ENCODE peak calls at places on chromosome X, in six cellular contexts. W is T-cell, G is substantia nigra, C is A172, Q is EL, Y is cerebellum. D is an unnamed sample.

GRCh38 chrX:132257116-132257515 is 37.9 kb upstream of the RAP2C start:
- DNase-seq in W (no peak), G (no peak), C (no peak), Q (no peak), Y (no peak), D (no peak)

GRCh38 chrX:53438174-53438831 is 4.1 kb upstream of the HSD17B10 start:
- DNase-seq in W (no peak), G (no peak), C (no peak), Q (no peak), Y (no peak), D (no peak)

GRCh38 chrX:151458824-151459223 is 61.8 kb downstream of the VMA21 start:
- DNase-seq in W (no peak), G (no peak), C (peak), Q (peak), Y (no peak), D (no peak)

GRCh38 chrX:69120476-69120875 is 44.8 kb downstream of the PJA1 start:
- DNase-seq in W (no peak), G (no peak), C (no peak), Q (no peak), Y (no peak), D (no peak)

GRCh38 chrX:111040377-111041017 is 55.5 kb upstream of the PAK3 start:
- DNase-seq in W (no peak), G (no peak), C (peak), Q (peak), Y (no peak), D (no peak)

GRCh38 chrX:64196606-64197005 is 8.9 kb downstream of the AMER1 start:
- DNase-seq in W (no peak), G (no peak), C (no peak), Q (no peak), Y (no peak), D (no peak)

GRCh38 chrX:118188977-118189376 is 72.4 kb upstream of the KLHL13 start:
- DNase-seq in W (no peak), G (no peak), C (no peak), Q (no peak), Y (no peak), D (no peak)

GRCh38 chrX:40908026-40908425 is 172.7 kb upstream of the MED14 start:
- DNase-seq in W (no peak), G (no peak), C (peak), Q (peak), Y (no peak), D (no peak)

GRCh38 chrX:71637253-71637618 is 18.9 kb upstream of the CXCR3 start:
- DNase-seq in W (no peak), G (no peak), C (no peak), Q (peak), Y (no peak), D (no peak)

GRCh38 chrX:133523094-133523493 is 107.8 kb upstream of the GPC4 start:
- DNase-seq in W (no peak), G (no peak), C (no peak), Q (no peak), Y (no peak), D (no peak)

GRCh38 chrX:15215366-15215765 is 54.5 kb downstream of the ASB9 start:
- DNase-seq in W (no peak), G (no peak), C (no peak), Q (no peak), Y (peak), D (no peak)

GRCh38 chrX:17560385-17560784 is 176.9 kb upstream of the SCML1 start:
- DNase-seq in W (no peak), G (no peak), C (no peak), Q (no peak), Y (no peak), D (no peak)

GRCh38 chrX:129980540-129981206 is 1.8 kb upstream of the BCORL1 start:
- DNase-seq in W (no peak), G (peak), C (no peak), Q (peak), Y (no peak), D (peak)

GRCh38 chrX:119228506-119229290 is 7.4 kb upstream of the PGRMC1 start:
- DNase-seq in W (no peak), G (no peak), C (peak), Q (peak), Y (no peak), D (no peak)

GRCh38 chrX:107686792-107687191 is 58.5 kb downstream of the PRPS1 start:
- DNase-seq in W (no peak), G (no peak), C (peak), Q (peak), Y (no peak), D (no peak)

GRCh38 chrX:30065226-30065625 is 150.1 kb upstream of the MAGEB2 start:
- DNase-seq in W (no peak), G (no peak), C (peak), Q (peak), Y (no peak), D (no peak)

GRCh38 chrX:2462780-2463179 is 38.0 kb downstream of the DHRSX start:
- DNase-seq in W (no peak), G (no peak), C (no peak), Q (no peak), Y (no peak), D (no peak)

GRCh38 chrX:23822397-23822796 is 39.4 kb downstream of the SAT1 start:
- DNase-seq in W (no peak), G (no peak), C (no peak), Q (peak), Y (no peak), D (peak)